ENCODE peak calls at places on chromosomes 12 and 14, in nine cellular contexts. Y is stimulated activated CD8-positive, alpha-beta memory T cell treated with anti-CD3 and anti-CD28 coated beads, Interleukin-4, amount 100 ng/mL, for 4 hours; D is OCI-LY7; E is astrocyte of the spinal cord; U is GM13977; V is fibroblast of the aortic adventitia; Q is stimulated activated CD4-positive, alpha-beta T cell treated with anti-CD3 and anti-CD28 coated beads, Interleukin-12 subunit alpha, Interleukin-12 subunit beta, amount 100 ng/mL, for 4 hours; K is NCI-H2171 treated with DMSO at 0.1 percent for 48 hours; T is NCI-H748 treated with DMSO at 0.1 percent for 48 hours. R is an unnamed sample.

GRCh38 chr12:13183621-13184020 is 12.9 kb upstream of the EMP1 start:
- DNase-seq in D (no peak), Y (no peak), T (no peak), K (no peak), E (no peak), Q (no peak), V (peak; percentile 51), U (no peak), R (no peak)

GRCh38 chr14:39107624-39108023 is 4.6 kb upstream of the SEC23A start:
- DNase-seq in T (peak; percentile 47), Q (no peak), K (peak; percentile 63), U (peak; percentile 59), V (peak; percentile 69), E (peak; percentile 52), D (peak; percentile 64), Y (no peak), R (no peak)

GRCh38 chr14:61470261-61470953 is 149.0 kb downstream of the PRKCH start:
- DNase-seq in K (peak; percentile 56), T (no peak), U (no peak), Q (no peak), Y (no peak), V (peak; percentile 97), E (peak; percentile 97), D (no peak), R (peak; percentile 51)

GRCh38 chr12:54304187-54304810 is 3.5 kb upstream of the NFE2 start:
- DNase-seq in Q (no peak), Y (peak; percentile 12), D (peak; percentile 24), T (no peak), V (peak; percentile 68), E (no peak), U (no peak), K (no peak), R (no peak)

GRCh38 chr14:92513966-92514843 is 624 bp downstream of the RIN3 start:
- DNase-seq in K (no peak), Y (no peak), U (peak; percentile 66), E (peak; percentile 28), V (peak; percentile 37), D (no peak), Q (peak; percentile 33), T (no peak), R (no peak)

GRCh38 chr14:20757963-20758362 is 10.2 kb upstream of the EDDM3B start:
- DNase-seq in D (peak; percentile 20), E (no peak), V (no peak), Q (peak; percentile 15), U (peak; percentile 25), Y (no peak), K (no peak), T (no peak), R (no peak)

GRCh38 chr12:124078800-124079199 is 105.8 kb downstream of the ZNF664 start:
- DNase-seq in Y (no peak), K (no peak), T (no peak), V (no peak), D (no peak), E (no peak), U (no peak), Q (no peak), R (no peak)

GRCh38 chr14:54906075-54906474 is 3.4 kb upstream of the GCH1 start:
- DNase-seq in Y (no peak), Q (no peak), T (no peak), V (no peak), K (no peak), U (no peak), E (no peak), D (no peak), R (no peak)

GRCh38 chr14:104361101-104361591 is 218.4 kb upstream of the C14orf180 start:
- DNase-seq in V (no peak), D (no peak), T (no peak), U (no peak), K (no peak), Y (no peak), E (no peak), Q (no peak), R (no peak)

GRCh38 chr14:70033561-70033960 is 154.3 kb downstream of the SMOC1 start:
- DNase-seq in E (no peak), U (no peak), T (no peak), D (no peak), K (no peak), Q (no peak), Y (no peak), V (no peak), R (no peak)

GRCh38 chr14:56339855-56340701 is 221.9 kb downstream of the PELI2 start:
- DNase-seq in D (peak; percentile 33), K (peak; percentile 68), Y (no peak), V (peak; percentile 97), U (peak; percentile 44), T (peak; percentile 79), E (peak; percentile 89), Q (peak; percentile 39), R (peak; percentile 69)

GRCh38 chr12:12722351-12723146 is 5.4 kb downstream of the CDKN1B start:
- DNase-seq in E (peak; percentile 85), K (no peak), D (peak; percentile 54), T (peak; percentile 16), V (peak; percentile 69), U (peak; percentile 38), Q (no peak), Y (no peak), R (no peak)

GRCh38 chr14:103123634-103124500 is 606 bp downstream of the TNFAIP2 start:
- DNase-seq in V (peak; percentile 34), U (no peak), Q (no peak), D (no peak), Y (no peak), E (no peak), K (no peak), T (no peak), R (no peak)

GRCh38 chr12:65986047-65986446 is 144.5 kb downstream of the LLPH start:
- DNase-seq in T (no peak), Q (no peak), Y (no peak), U (no peak), V (no peak), D (no peak), K (no peak), E (no peak), R (no peak)

GRCh38 chr14:51513281-51513680 is 138.4 kb upstream of the FRMD6 start:
- DNase-seq in D (no peak), Q (no peak), K (no peak), Y (no peak), V (no peak), E (no peak), T (no peak), U (no peak), R (no peak)

GRCh38 chr12:69932154-69932553 is 107.1 kb downstream of the MYRFL start:
- DNase-seq in Q (no peak), D (no peak), T (no peak), Y (no peak), U (no peak), E (no peak), K (no peak), V (no peak), R (no peak)

GRCh38 chr14:36057452-36058142 is 118.9 kb downstream of the PTCSC3 start:
- DNase-seq in K (no peak), U (no peak), D (no peak), V (no peak), Y (no peak), Q (no peak), E (peak; percentile 21), T (no peak), R (no peak)

GRCh38 chr12:24424889-24425600 is 475.6 kb upstream of the SOX5 start:
- DNase-seq in D (no peak), Q (no peak), U (no peak), E (no peak), T (no peak), Y (no peak), V (no peak), K (peak; percentile 30), R (no peak)

GRCh38 chr14:65492277-65492676 is 79.7 kb downstream of the FUT8 start:
- DNase-seq in V (no peak), Y (no peak), T (no peak), K (no peak), U (no peak), D (peak; percentile 43), E (no peak), Q (no peak), R (no peak)

GRCh38 chr12:107130830-107131760 is 37.7 kb upstream of the CRY1 start:
- DNase-seq in K (peak; percentile 84), Q (no peak), E (no peak), D (no peak), V (no peak), U (no peak), T (peak; percentile 97), Y (no peak), R (no peak)

GRCh38 chr12:110937104-110937641 is 16.8 kb upstream of the MYL2 start:
- DNase-seq in D (peak; percentile 62), V (peak; percentile 45), Y (no peak), E (peak; percentile 34), T (peak; percentile 75), U (peak; percentile 81), Q (peak; percentile 61), K (peak; percentile 91), R (no peak)

GRCh38 chr12:2053675-2054070 is 886 bp downstream of the CACNA1C start:
- DNase-seq in K (peak; percentile 54), T (no peak), Y (no peak), Q (no peak), U (no peak), V (peak; percentile 49), D (no peak), E (no peak), R (no peak)

GRCh38 chr12:47094804-47095203 is 15.0 kb upstream of the AMIGO2 start:
- DNase-seq in T (no peak), U (no peak), K (no peak), Y (no peak), E (peak; percentile 59), V (no peak), D (no peak), Q (no peak), R (no peak)

GRCh38 chr12:58920956-58921861 is 905 bp upstream of the LRIG3 start:
- DNase-seq in K (no peak), T (no peak), E (no peak), U (peak; percentile 45), Q (no peak), V (no peak), Y (no peak), D (no peak), R (no peak)

GRCh38 chr12:64796205-64796845 is 28.1 kb upstream of the TBC1D30 start:
- DNase-seq in Y (no peak), U (peak; percentile 67), T (peak; percentile 68), Q (peak; percentile 31), D (peak; percentile 86), E (peak; percentile 93), V (peak; percentile 94), K (peak; percentile 86), R (peak; percentile 72)

GRCh38 chr14:104235686-104236085 is 97.3 kb downstream of the KIF26A start:
- DNase-seq in T (no peak), V (no peak), E (no peak), Q (no peak), Y (no peak), U (no peak), K (no peak), D (no peak), R (no peak)

GRCh38 chr12:12266389-12266872 is 413 bp downstream of the LRP6 start:
- DNase-seq in K (no peak), Q (no peak), U (no peak), Y (no peak), V (no peak), T (no peak), D (no peak), E (no peak), R (no peak)

GRCh38 chr12:59113831-59114273 is 193.5 kb upstream of the LRIG3 start:
- DNase-seq in K (peak; percentile 87), D (peak; percentile 69), Q (peak; percentile 10), T (peak; percentile 77), U (peak; percentile 51), V (peak; percentile 90), Y (no peak), E (peak; percentile 84), R (peak; percentile 43)

GRCh38 chr14:77140343-77140936 is 1.2 kb downstream of the ZDHHC22 start:
- DNase-seq in E (no peak), D (no peak), T (peak; percentile 36), U (no peak), Y (no peak), K (peak; percentile 67), Q (no peak), V (no peak), R (no peak)